ENCODE peak calls at places on chromosomes 7 and 10, in four cellular contexts. P is hepatic stellate cell, K is EL, U is cardiac septum. L is an unnamed sample.

GRCh38 chr7:76071316-76072242 is 23.7 kb downstream of the MDH2 start:
- DNase-seq in P (no peak), K (no peak), U (no peak), L (no peak)

GRCh38 chr7:146346096-146346495 is 229.5 kb downstream of the CNTNAP2 start:
- DNase-seq in P (no peak), K (no peak), U (no peak), L (no peak)

GRCh38 chr7:12594122-12594897 is 23.8 kb downstream of the SCIN start:
- DNase-seq in P (no peak), K (peak), U (no peak), L (no peak)

GRCh38 chr7:33040803-33041516 is 21.6 kb downstream of the NT5C3A start:
- DNase-seq in P (no peak), K (no peak), U (no peak), L (no peak)

GRCh38 chr10:132482090-132482489 is 55.5 kb upstream of the INPP5A start:
- DNase-seq in P (peak), K (peak), U (no peak), L (peak)

GRCh38 chr7:159152816-159153215 is 8.1 kb upstream of the VIPR2 start:
- DNase-seq in P (no peak), K (no peak), U (no peak), L (no peak)

GRCh38 chr7:121475806-121476205 is 79.7 kb upstream of the FAM3C start:
- DNase-seq in P (no peak), K (no peak), U (no peak), L (no peak)

GRCh38 chr10:416091-416515 is 273.4 kb downstream of the DIP2C start:
- DNase-seq in P (no peak), K (no peak), U (no peak), L (no peak)

GRCh38 chr7:22728416-22729029 is 1.5 kb downstream of the IL6 start:
- DNase-seq in P (no peak), K (peak), U (no peak), L (no peak)

GRCh38 chr7:95886501-95887090 is 114.2 kb downstream of the DYNC1I1 start:
- DNase-seq in P (no peak), K (peak), U (no peak), L (no peak)

GRCh38 chr10:24533981-24534380 is 189.7 kb downstream of the ARHGAP21 start:
- DNase-seq in P (no peak), K (no peak), U (no peak), L (no peak)

GRCh38 chr10:4399571-4399970 is 426.4 kb upstream of the AKR1E2 start:
- DNase-seq in P (no peak), K (no peak), U (no peak), L (no peak)

GRCh38 chr7:16428182-16428581 is 6.8 kb upstream of the CRPPA start:
- DNase-seq in P (no peak), K (no peak), U (no peak), L (no peak)

GRCh38 chr7:128139406-128139805 is 101.7 kb upstream of the LEP start:
- DNase-seq in P (no peak), K (no peak), U (no peak), L (no peak)

GRCh38 chr7:115357213-115357999 is 435.5 kb downstream of the MDFIC start:
- DNase-seq in P (no peak), K (peak), U (no peak), L (peak)

L was measured in AG08396.